ENCODE peak calls at places on chromosomes 6 and 20, in eight cellular contexts. L is stimulated activated CD8-positive, alpha-beta memory T cell treated with anti-CD3 and anti-CD28 coated beads, Interleukin-12 subunit alpha, Interleukin-12 subunit beta, amount 100 ng/mL, for 4 hours; N is NCI-H2171 treated with DMSO at 0.1 percent for 48 hours; C is activated gamma-delta T cell; U is mammary epithelial cell; Y is effector memory CD8-positive, alpha-beta T cell; D is GM12865; F is stimulated activated CD4-positive, alpha-beta T cell treated with anti-CD3 and anti-CD28 coated beads, Interleukin-4, amount 100 ng/mL, for 48 hours. W is an unnamed sample.

GRCh38 chr6:166619912-166620311 is 7.1 kb downstream of the RPS6KA2 start:
- DNase-seq in U (peak), N (no peak), F (no peak), C (no peak), D (no peak), Y (no peak), L (no peak), W (no peak)

GRCh38 chr6:38027685-38028373 is 208.3 kb downstream of the ZFAND3 start:
- DNase-seq in L (no peak), F (no peak), D (peak), C (no peak), Y (no peak), N (peak), U (no peak), W (no peak)

GRCh38 chr20:47256665-47257236 is 99.7 kb downstream of the ZMYND8 start:
- DNase-seq in C (no peak), D (no peak), U (no peak), L (no peak), Y (no peak), N (no peak), F (no peak), W (no peak)

GRCh38 chr6:104940881-104941693 is 15.8 kb upstream of the LIN28B start:
- DNase-seq in F (peak), U (peak), Y (no peak), C (no peak), D (peak), L (no peak), N (peak), W (peak)

GRCh38 chr6:129073651-129074419 is 190.9 kb downstream of the LAMA2 start:
- DNase-seq in N (no peak), D (no peak), Y (no peak), C (no peak), U (no peak), L (no peak), F (no peak), W (no peak)

GRCh38 chr6:33962186-33962585 is 158.4 kb upstream of the MLN start:
- DNase-seq in F (no peak), Y (no peak), U (peak), N (peak), D (no peak), C (no peak), L (no peak), W (no peak)

GRCh38 chr20:18702736-18703135 is 110.8 kb upstream of the SCP2D1 start:
- DNase-seq in Y (no peak), D (no peak), U (peak), N (no peak), L (no peak), F (no peak), C (no peak), W (no peak)

GRCh38 chr20:23269954-23270353 is 80.6 kb upstream of the NXT1 start:
- DNase-seq in C (no peak), N (no peak), F (no peak), L (no peak), Y (no peak), U (no peak), D (no peak), W (no peak)

GRCh38 chr20:43840382-43841070 is 74.1 kb upstream of the TOX2 start:
- DNase-seq in Y (peak), L (no peak), F (peak), N (no peak), C (no peak), D (peak), U (no peak), W (no peak)

GRCh38 chr6:6655805-6656251 is 67.3 kb downstream of the LY86 start:
- DNase-seq in F (no peak), C (no peak), Y (no peak), L (no peak), D (peak), N (peak), U (no peak), W (no peak)

GRCh38 chr20:43662943-43663655 is 3.8 kb upstream of the MYBL2 start:
- DNase-seq in D (no peak), F (no peak), U (peak), N (no peak), Y (no peak), C (no peak), L (no peak), W (no peak)

GRCh38 chr6:16496210-16496609 is 257.8 kb downstream of the GMPR start:
- DNase-seq in C (no peak), F (no peak), L (no peak), U (no peak), N (no peak), D (no peak), Y (no peak), W (no peak)

GRCh38 chr6:29762781-29763214 is 39.6 kb downstream of the HLA-F start:
- DNase-seq in C (no peak), D (no peak), U (peak), N (no peak), F (no peak), L (no peak), Y (no peak), W (no peak)

GRCh38 chr6:28296520-28297060 is 15.2 kb downstream of the PGBD1 start:
- DNase-seq in Y (no peak), U (peak), L (no peak), D (no peak), C (no peak), F (no peak), N (no peak), W (no peak)